ENCODE peak calls at places on chromosomes 7 and 10, in ten cellular contexts. R is PC-3, O is mammary epithelial cell, M is H9, S is neural progenitor cell, D is endothelial cell of umbilical vein, G is fibroblast of lung, X is HCT116, T is osteoblast, J is IMR-90. Z is an unnamed sample. For H3K9me3, the result is how much of the 10 kb centered on the place peaks cover.

GRCh38 chr10:132388901-132389630 is 7.9 kb upstream of the PWWP2B start:
- DNase-seq in R (no peak), O (no peak), M (peak), S (peak), D (no peak), G (no peak), X (no peak), T (peak), J (no peak), Z (no peak)

GRCh38 chr10:104450954-104451353 is 97.3 kb downstream of the CFAP58 start:
- DNase-seq in R (no peak), O (no peak), M (no peak), S (no peak), D (no peak), G (peak), X (no peak), T (no peak), J (no peak), Z (no peak)

GRCh38 chr10:52451817-52452216 is 137.7 kb downstream of the DKK1 start:
- DNase-seq in R (peak), O (peak), M (no peak), S (no peak), D (no peak), G (peak), X (no peak), T (no peak), J (peak), Z (peak)

GRCh38 chr7:112420236-112420945 is 29.9 kb upstream of the IFRD1 start:
- DNase-seq in R (peak), O (peak), M (no peak), S (peak), D (no peak), G (peak), X (no peak), T (no peak), J (peak), Z (no peak)

GRCh38 chr10:53597835-53598251 is 825.3 kb upstream of the MBL2 start:
- DNase-seq in R (peak), O (no peak), M (no peak), S (peak), D (no peak), G (peak), X (no peak), T (no peak), J (no peak), Z (no peak)

GRCh38 chr10:95840121-95840520 is 67.7 kb upstream of the CC2D2B start:
- DNase-seq in R (no peak), O (no peak), M (no peak), S (no peak), D (no peak), G (no peak), X (no peak), T (no peak), J (no peak), Z (no peak)

GRCh38 chr7:22202141-22202540 is 154.8 kb downstream of the RAPGEF5 start:
- DNase-seq in R (no peak), O (no peak), M (no peak), S (no peak), D (no peak), G (no peak), X (no peak), T (no peak), J (no peak), Z (no peak)

GRCh38 chr10:47035447-47036337 is 124.5 kb downstream of the PTPN20 start:
- DNase-seq in R (no peak), O (no peak), M (no peak), S (no peak), D (no peak), G (no peak), X (no peak), T (peak), J (no peak), Z (no peak)

GRCh38 chr7:156544199-156544598 is 96.4 kb upstream of the RNF32 start:
- DNase-seq in R (no peak), O (no peak), M (no peak), S (no peak), D (no peak), G (no peak), X (no peak), T (no peak), J (no peak), Z (no peak)

GRCh38 chr10:5945561-5946418 is 31.6 kb downstream of the IL15RA start:
- DNase-seq in R (peak), O (peak), M (no peak), S (no peak), D (peak), G (peak), X (no peak), T (peak), J (peak), Z (no peak)

GRCh38 chr10:79095316-79095715 is 26.6 kb downstream of the ZMIZ1 start:
- DNase-seq in R (no peak), O (no peak), M (no peak), S (no peak), D (no peak), G (no peak), X (no peak), T (no peak), J (no peak), Z (no peak)

GRCh38 chr10:70260259-70260658 is 23.5 kb downstream of the NPFFR1 start:
- DNase-seq in R (no peak), O (no peak), M (no peak), S (no peak), D (no peak), G (no peak), X (no peak), T (no peak), J (no peak), Z (no peak)

GRCh38 chr10:11742009-11742778 is at the start of gene ECHDC3:
- DNase-seq in R (no peak), O (peak), M (peak), S (peak), D (peak), G (peak), X (no peak), T (peak), J (no peak), Z (no peak)

GRCh38 chr10:22911889-22912762 is 15.7 kb upstream of the ARMC3 start:
- DNase-seq in R (no peak), O (no peak), M (no peak), S (no peak), D (peak), G (peak), X (no peak), T (no peak), J (no peak), Z (no peak)

GRCh38 chr10:70368774-70369482 is 13.5 kb downstream of the LRRC20 start:
- DNase-seq in R (no peak), O (no peak), M (peak), S (no peak), D (no peak), G (no peak), X (no peak), T (no peak), J (no peak), Z (no peak)

GRCh38 chr7:84021292-84021898 is 173.2 kb downstream of the SEMA3A start:
- DNase-seq in R (peak), O (no peak), M (no peak), S (no peak), D (no peak), G (peak), X (no peak), T (no peak), J (peak), Z (no peak)

GRCh38 chr10:4662576-4663161 is 163.3 kb upstream of the AKR1E2 start:
- DNase-seq in R (no peak), O (no peak), M (no peak), S (no peak), D (no peak), G (peak), X (no peak), T (no peak), J (no peak), Z (no peak)

GRCh38 chr7:44964384-44964830 is 14.4 kb downstream of the MYO1G start:
- DNase-seq in R (no peak), O (no peak), M (peak), S (peak), D (peak), G (no peak), X (no peak), T (peak), J (peak), Z (no peak)

GRCh38 chr7:138137423-138138171 is 61.3 kb downstream of the AKR1D1 start:
- DNase-seq in R (no peak), O (peak), M (no peak), S (no peak), D (no peak), G (no peak), X (no peak), T (no peak), J (no peak), Z (no peak)

GRCh38 chr10:44463511-44464121 is 78.7 kb upstream of the CXCL12 start:
- DNase-seq in R (no peak), O (no peak), M (no peak), S (no peak), D (no peak), G (peak), X (no peak), T (peak), J (no peak), Z (no peak)

GRCh38 chr7:23570592-23571200 is 26.5 kb upstream of the CCDC126 start:
- DNase-seq in R (peak), O (peak), M (peak), S (peak), D (peak), G (peak), X (peak), T (peak), J (peak), Z (peak)

GRCh38 chr10:36416513-36416912 is 708.9 kb upstream of the ANKRD30A start:
- DNase-seq in R (no peak), O (no peak), M (no peak), S (no peak), D (no peak), G (no peak), X (no peak), T (no peak), J (no peak), Z (no peak)

GRCh38 chr10:28730031-28730778 is 52.9 kb downstream of the BAMBI start:
- DNase-seq in R (no peak), O (no peak), M (no peak), S (no peak), D (no peak), G (no peak), X (no peak), T (no peak), J (peak), Z (no peak)

GRCh38 chr10:69051303-69051702 is 36.6 kb upstream of the SRGN start:
- DNase-seq in R (no peak), O (no peak), M (no peak), S (no peak), D (peak), G (peak), X (no peak), T (peak), J (peak), Z (no peak)

GRCh38 chr7:75815381-75816046 is 1.9 kb upstream of the CCL24 start:
- DNase-seq in R (no peak), O (no peak), M (no peak), S (no peak), D (no peak), G (no peak), X (no peak), T (peak), J (no peak), Z (no peak)

GRCh38 chr10:101241840-101242707 is 12.8 kb upstream of the LBX1 start:
- DNase-seq in R (no peak), O (no peak), M (no peak), S (no peak), D (no peak), G (no peak), X (no peak), T (peak), J (peak), Z (no peak)

GRCh38 chr7:45072131-45073030 is 16.4 kb downstream of the NACAD start:
- DNase-seq in R (no peak), O (no peak), M (no peak), S (no peak), D (no peak), G (no peak), X (no peak), T (peak), J (no peak), Z (no peak)

GRCh38 chr10:122297583-122297982 is 26.5 kb downstream of the BTBD16 start:
- DNase-seq in R (no peak), O (no peak), M (no peak), S (no peak), D (no peak), G (no peak), X (no peak), T (no peak), J (no peak), Z (no peak)

GRCh38 chr10:122296363-122297120 is 25.4 kb downstream of the BTBD16 start:
- DNase-seq in R (no peak), O (no peak), M (no peak), S (no peak), D (no peak), G (no peak), X (no peak), T (no peak), J (no peak), Z (no peak)

GRCh38 chr10:122299423-122300075 is 28.5 kb downstream of the BTBD16 start:
- DNase-seq in R (no peak), O (no peak), M (no peak), S (no peak), D (no peak), G (no peak), X (no peak), T (no peak), J (no peak), Z (no peak)

GRCh38 chr10:122298206-122298597 is 27.1 kb downstream of the BTBD16 start:
- DNase-seq in R (no peak), O (no peak), M (no peak), S (no peak), D (no peak), G (no peak), X (no peak), T (no peak), J (no peak), Z (no peak)

GRCh38 chr10:122298598-122299301 is 27.7 kb downstream of the BTBD16 start:
- DNase-seq in R (peak), O (peak), M (peak), S (peak), D (peak), G (peak), X (peak), T (peak), J (peak), Z (no peak)
- H2AFZ ChIP-seq in R (peak), O (peak), M (peak), S (no peak), D (peak), G (no peak), X (peak), T (peak), J (peak), Z (peak)

DNA sequence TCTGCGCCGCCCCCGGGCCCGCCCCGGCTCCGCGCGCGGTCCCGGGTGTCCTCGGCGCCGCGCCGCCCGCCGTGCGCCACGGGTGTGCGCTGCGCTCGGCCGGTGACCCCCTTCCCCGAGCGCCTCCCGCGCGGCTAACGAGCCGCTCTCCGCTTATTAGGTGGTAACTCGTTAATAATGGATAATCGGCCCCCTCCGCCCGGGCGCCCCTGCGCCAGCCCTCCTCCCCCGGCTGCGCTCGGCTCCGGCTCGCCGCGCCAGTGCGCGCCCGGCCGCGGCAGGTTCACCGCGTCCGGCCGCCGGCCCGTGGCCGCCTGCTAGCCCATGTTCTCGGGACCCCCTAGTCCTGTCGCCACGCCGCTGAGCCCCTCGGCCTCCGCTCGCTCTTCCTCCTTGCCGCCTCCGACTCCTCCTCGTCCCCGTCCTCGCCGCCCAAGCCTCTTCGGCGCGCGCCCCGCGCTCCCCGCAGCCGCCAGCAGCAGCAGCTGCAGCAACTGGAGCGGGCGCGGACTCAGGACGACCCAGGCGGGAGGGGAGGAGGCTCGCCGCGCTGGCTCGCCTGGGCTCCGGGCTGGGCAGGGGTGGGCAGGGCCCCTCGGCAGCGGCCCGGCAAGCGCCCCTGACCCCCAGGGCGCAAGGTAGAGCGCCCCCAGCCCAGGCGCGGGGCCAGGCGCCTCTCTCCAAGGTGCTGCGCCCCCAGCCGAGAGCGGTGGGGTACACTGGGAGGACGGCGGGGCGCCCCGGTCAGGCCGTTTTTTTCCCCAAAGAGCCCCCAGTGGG is 568 bp upstream of the KCNMA1 start:
- DNase-seq in R (peak), O (peak), M (peak), S (peak), D (peak), G (peak), X (no peak), T (peak), J (peak), Z (no peak)
- TF ChIP-seq CTCF in R (peak), O (no peak), M (no peak), S (no peak), D (no peak), G (no peak), X (no peak), T (no peak), J (no peak), Z (no peak)

DNA sequence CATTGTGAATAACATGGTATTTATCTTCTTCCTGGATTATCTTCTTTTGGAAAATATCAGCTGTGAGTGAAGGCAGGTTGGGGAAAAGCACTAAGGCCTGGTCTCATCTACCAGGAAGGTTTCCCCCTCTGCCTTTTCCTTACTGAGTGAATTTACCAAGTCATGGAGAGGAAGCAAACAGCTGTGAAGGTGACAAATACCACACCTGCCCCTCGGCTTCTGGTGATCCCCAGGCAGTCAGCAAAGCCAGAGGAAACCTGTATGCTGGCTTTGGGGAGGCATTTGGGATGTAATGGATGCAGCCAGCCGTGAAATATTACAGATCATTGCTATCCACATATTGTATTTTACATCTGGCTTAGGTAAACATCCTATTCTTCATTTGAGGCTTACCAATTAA is 24.2 kb downstream of the POM121L12 start:
- DNase-seq in R (no peak), O (no peak), M (no peak), S (no peak), D (no peak), G (no peak), X (no peak), T (no peak), J (no peak), Z (no peak)
- H3K9me3 ChIP-seq in R (under half), O (under half), M (under half), S (under half), D (under half), G (under half), X (under half), T (under half), J (under half), Z (under half)

DNA sequence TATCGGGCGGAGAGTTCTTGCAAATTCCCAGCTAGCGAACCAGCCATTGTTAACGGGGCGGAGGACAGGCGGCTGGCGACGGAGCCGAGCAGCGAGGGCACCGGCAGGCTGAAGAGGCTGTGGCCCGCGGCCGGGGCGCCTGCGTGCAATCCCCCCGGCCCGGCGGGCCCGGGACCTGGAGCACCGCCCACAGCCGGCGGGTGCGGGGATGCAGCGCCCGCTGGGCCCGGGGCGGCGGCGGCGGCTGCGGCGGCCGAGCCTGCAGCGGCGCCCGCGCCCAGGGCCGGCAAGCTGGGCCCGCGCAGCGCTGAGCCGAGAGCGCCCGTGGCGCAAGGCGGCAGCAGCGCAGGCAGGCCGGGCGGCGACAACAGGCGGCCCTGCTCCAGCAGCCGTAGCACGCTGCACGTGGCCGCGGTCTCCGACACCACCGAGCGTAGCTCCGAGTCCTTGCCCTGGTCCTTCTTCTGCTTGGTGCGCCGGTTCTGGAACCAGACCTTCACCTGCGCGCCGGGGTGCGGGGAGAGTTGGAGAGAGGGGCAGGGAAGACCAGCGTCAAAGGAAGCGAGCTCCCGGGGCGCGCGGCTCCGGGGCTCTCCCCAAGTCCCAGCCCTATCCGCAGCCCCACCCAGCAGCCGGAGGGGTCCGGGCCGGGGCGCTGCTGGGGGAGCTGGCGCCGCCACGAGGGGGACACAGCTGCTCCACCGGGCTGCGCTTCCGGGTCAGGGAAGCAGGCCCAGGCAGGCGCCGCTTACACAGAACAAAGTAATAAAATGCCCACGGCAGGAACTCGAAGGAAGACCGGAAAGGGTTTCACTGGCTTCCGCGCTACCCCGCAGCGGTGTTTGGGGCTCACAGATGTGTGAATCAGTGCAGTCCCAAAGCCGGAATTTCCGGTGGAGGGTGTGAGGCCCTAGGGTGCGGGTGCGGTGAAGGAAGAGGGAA is 3.7 kb downstream of the VAX1 start:
- DNase-seq in R (no peak), O (no peak), M (peak), S (peak), D (no peak), G (no peak), X (no peak), T (peak), J (no peak), Z (peak)
- H2AFZ ChIP-seq in R (no peak), O (peak), M (no peak), S (peak), D (peak), G (no peak), X (no peak), T (no peak), J (peak), Z (peak)